ENCODE peak calls at places on chromosomes 11 and 22, in six cellular contexts. B is NAMALWA; P is NCI-H1417; A is CD8-positive, alpha-beta memory T cell; D is dermis blood vessel endothelial cell; S is amniotic stem cell. C is an unnamed sample.
A peak's percentile ranks its signal among the peaks of the same experiment; 100 is the strongest.

GRCh38 chr11:11349870-11350325 is 3.2 kb downstream of the CSNK2A3 start:
- DNase-seq in A (no peak), S (peak; percentile 1), B (no peak), P (no peak), D (peak; percentile 89), C (peak; percentile 87)

GRCh38 chr22:31451709-31452571 is 37.7 kb downstream of the EIF4ENIF1 start:
- DNase-seq in D (peak; percentile 75), B (peak; percentile 74), S (peak; percentile 49), A (no peak), P (peak; percentile 18), C (peak; percentile 44)

GRCh38 chr11:28105869-28106268 is 2.1 kb downstream of the KIF18A start:
- DNase-seq in A (no peak), B (peak; percentile 14), D (no peak), P (no peak), S (no peak), C (no peak)

GRCh38 chr22:48438791-48439559 is 1388.7 kb downstream of the BRD1 start:
- DNase-seq in P (no peak), S (no peak), D (no peak), A (no peak), B (no peak), C (no peak)

GRCh38 chr11:60016881-60017280 is at the start of gene OOSP4B:
- DNase-seq in S (no peak), A (no peak), D (no peak), B (no peak), P (no peak), C (no peak)

GRCh38 chr11:100941033-100941432 is 188.6 kb downstream of the PGR start:
- DNase-seq in A (no peak), P (no peak), B (no peak), S (no peak), D (no peak), C (no peak)

GRCh38 chr22:20607157-20607907 is 99.9 kb downstream of the MED15 start:
- DNase-seq in B (no peak), D (no peak), S (no peak), A (no peak), P (peak; percentile 50), C (no peak)

GRCh38 chr11:108643974-108644373 is 20.9 kb upstream of the DDX10 start:
- DNase-seq in B (no peak), S (no peak), P (no peak), D (no peak), A (no peak), C (no peak)

GRCh38 chr11:107776062-107776461 is 64.2 kb upstream of the SLN start:
- DNase-seq in P (no peak), B (no peak), S (no peak), D (no peak), A (no peak), C (no peak)

GRCh38 chr22:45268958-45269844 is 15.5 kb upstream of the UPK3A start:
- DNase-seq in A (peak; percentile 93), B (peak; percentile 86), S (peak; percentile 45), P (peak; percentile 74), D (peak; percentile 81), C (no peak)

GRCh38 chr11:102883132-102883531 is 8.3 kb upstream of the MMP12 start:
- DNase-seq in B (no peak), D (no peak), A (no peak), P (no peak), S (no peak), C (no peak)

C was measured in astrocyte.